ENCODE peak calls at places on chromosomes 3 and 15, in seven cellular contexts. One of them, this sample, is unnamed.

GRCh38 chr3:134366221-134366927 is 7.9 kb downstream of the AMOTL2 start:
- DNase-seq in astrocyte: no peak
- DNase-seq in heart left ventricle: no peak
- DNase-seq in foreskin keratinocyte: no peak
- DNase-seq in cardiac fibroblast: no peak
- DNase-seq in Caco-2: no peak
- DNase-seq in breast epithelium: no peak
- DNase-seq in this sample: no peak

GRCh38 chr3:13022348-13023250 is 50.6 kb downstream of the IQSEC1 start:
- DNase-seq in astrocyte: peak
- DNase-seq in heart left ventricle: peak
- DNase-seq in foreskin keratinocyte: no peak
- DNase-seq in cardiac fibroblast: peak
- DNase-seq in Caco-2: no peak
- DNase-seq in breast epithelium: peak
- DNase-seq in this sample: peak

GRCh38 chr15:75625542-75626347 is at the start of gene SNUPN:
- DNase-seq in astrocyte: peak
- DNase-seq in heart left ventricle: peak
- DNase-seq in foreskin keratinocyte: peak
- DNase-seq in cardiac fibroblast: peak
- DNase-seq in Caco-2: peak
- DNase-seq in breast epithelium: peak
- DNase-seq in this sample: peak

GRCh38 chr15:74790080-74790916 is 8.4 kb downstream of the CSK start:
- DNase-seq in astrocyte: peak
- DNase-seq in heart left ventricle: peak
- DNase-seq in foreskin keratinocyte: no peak
- DNase-seq in cardiac fibroblast: peak
- DNase-seq in Caco-2: no peak
- DNase-seq in breast epithelium: no peak
- DNase-seq in this sample: peak

GRCh38 chr3:55723653-55724406 is 236.7 kb upstream of the WNT5A start:
- DNase-seq in astrocyte: no peak
- DNase-seq in heart left ventricle: no peak
- DNase-seq in foreskin keratinocyte: no peak
- DNase-seq in cardiac fibroblast: no peak
- DNase-seq in Caco-2: no peak
- DNase-seq in breast epithelium: no peak
- DNase-seq in this sample: no peak

GRCh38 chr3:73378207-73378606 is 246.5 kb downstream of the PDZRN3 start:
- DNase-seq in astrocyte: no peak
- DNase-seq in heart left ventricle: no peak
- DNase-seq in foreskin keratinocyte: no peak
- DNase-seq in cardiac fibroblast: no peak
- DNase-seq in Caco-2: no peak
- DNase-seq in breast epithelium: no peak
- DNase-seq in this sample: no peak

GRCh38 chr15:57849332-57849731 is 142.8 kb downstream of the POLR2M start:
- DNase-seq in astrocyte: no peak
- DNase-seq in heart left ventricle: no peak
- DNase-seq in foreskin keratinocyte: peak
- DNase-seq in cardiac fibroblast: no peak
- DNase-seq in Caco-2: no peak
- DNase-seq in breast epithelium: no peak
- DNase-seq in this sample: no peak

GRCh38 chr15:69665641-69666091 is 213.0 kb downstream of the RPLP1 start:
- DNase-seq in astrocyte: no peak
- DNase-seq in heart left ventricle: no peak
- DNase-seq in foreskin keratinocyte: no peak
- DNase-seq in cardiac fibroblast: peak
- DNase-seq in Caco-2: no peak
- DNase-seq in breast epithelium: no peak
- DNase-seq in this sample: no peak

GRCh38 chr15:34847598-34847997 is 52.2 kb upstream of the ACTC1 start:
- DNase-seq in astrocyte: no peak
- DNase-seq in heart left ventricle: no peak
- DNase-seq in foreskin keratinocyte: no peak
- DNase-seq in cardiac fibroblast: peak
- DNase-seq in Caco-2: no peak
- DNase-seq in breast epithelium: no peak
- DNase-seq in this sample: no peak

GRCh38 chr3:132804498-132804897 is 82.3 kb upstream of the NPHP3 start:
- DNase-seq in astrocyte: peak
- DNase-seq in heart left ventricle: no peak
- DNase-seq in foreskin keratinocyte: peak
- DNase-seq in cardiac fibroblast: peak
- DNase-seq in Caco-2: no peak
- DNase-seq in breast epithelium: peak
- DNase-seq in this sample: peak

GRCh38 chr3:132805071-132805470 is 82.9 kb upstream of the NPHP3 start:
- DNase-seq in astrocyte: no peak
- DNase-seq in heart left ventricle: no peak
- DNase-seq in foreskin keratinocyte: no peak
- DNase-seq in cardiac fibroblast: no peak
- DNase-seq in Caco-2: no peak
- DNase-seq in breast epithelium: no peak
- DNase-seq in this sample: no peak

GRCh38 chr3:132800958-132801357 is 78.7 kb upstream of the NPHP3 start:
- DNase-seq in astrocyte: peak
- DNase-seq in heart left ventricle: no peak
- DNase-seq in foreskin keratinocyte: no peak
- DNase-seq in cardiac fibroblast: no peak
- DNase-seq in Caco-2: no peak
- DNase-seq in breast epithelium: no peak
- DNase-seq in this sample: no peak

GRCh38 chr3:132803889-132804288 is 81.7 kb upstream of the NPHP3 start:
- DNase-seq in astrocyte: no peak
- DNase-seq in heart left ventricle: no peak
- DNase-seq in foreskin keratinocyte: no peak
- DNase-seq in cardiac fibroblast: no peak
- DNase-seq in Caco-2: no peak
- DNase-seq in breast epithelium: no peak
- DNase-seq in this sample: no peak
- TF ChIP-seq CTCF in astrocyte: no peak
- TF ChIP-seq CTCF in heart left ventricle: no peak
- TF ChIP-seq CTCF in foreskin keratinocyte: no peak
- TF ChIP-seq CTCF in cardiac fibroblast: no peak
- TF ChIP-seq CTCF in Caco-2: no peak
- TF ChIP-seq CTCF in breast epithelium: no peak
- TF ChIP-seq CTCF in this sample: no peak

GRCh38 chr15:59741274-59741906 is 52.3 kb upstream of the BNIP2 start:
- DNase-seq in astrocyte: no peak
- DNase-seq in heart left ventricle: no peak
- DNase-seq in foreskin keratinocyte: peak
- DNase-seq in cardiac fibroblast: peak
- DNase-seq in Caco-2: peak
- DNase-seq in breast epithelium: no peak
- DNase-seq in this sample: no peak
- TF ChIP-seq CTCF in astrocyte: no peak
- TF ChIP-seq CTCF in heart left ventricle: peak
- TF ChIP-seq CTCF in foreskin keratinocyte: peak
- TF ChIP-seq CTCF in cardiac fibroblast: peak
- TF ChIP-seq CTCF in Caco-2: no peak
- TF ChIP-seq CTCF in breast epithelium: no peak
- TF ChIP-seq CTCF in this sample: no peak

GRCh38 chr15:52794665-52795463 is 4.7 kb upstream of the ONECUT1 start:
- DNase-seq in astrocyte: no peak
- DNase-seq in heart left ventricle: no peak
- DNase-seq in foreskin keratinocyte: no peak
- DNase-seq in cardiac fibroblast: no peak
- DNase-seq in Caco-2: no peak
- DNase-seq in breast epithelium: no peak
- DNase-seq in this sample: no peak
- TF ChIP-seq CTCF in astrocyte: no peak
- TF ChIP-seq CTCF in heart left ventricle: no peak
- TF ChIP-seq CTCF in foreskin keratinocyte: no peak
- TF ChIP-seq CTCF in cardiac fibroblast: no peak
- TF ChIP-seq CTCF in Caco-2: no peak
- TF ChIP-seq CTCF in breast epithelium: no peak
- TF ChIP-seq CTCF in this sample: no peak

GRCh38 chr3:126432901-126433480 is 38.3 kb downstream of the CFAP100 start:
- DNase-seq in astrocyte: no peak
- DNase-seq in heart left ventricle: no peak
- DNase-seq in foreskin keratinocyte: no peak
- DNase-seq in cardiac fibroblast: no peak
- DNase-seq in Caco-2: no peak
- DNase-seq in breast epithelium: no peak
- DNase-seq in this sample: no peak

GRCh38 chr3:126432361-126432760 is 37.7 kb downstream of the CFAP100 start:
- DNase-seq in astrocyte: peak
- DNase-seq in heart left ventricle: no peak
- DNase-seq in foreskin keratinocyte: peak
- DNase-seq in cardiac fibroblast: no peak
- DNase-seq in Caco-2: no peak
- DNase-seq in breast epithelium: no peak
- DNase-seq in this sample: no peak

GRCh38 chr3:126434931-126435411 is 40.3 kb downstream of the CFAP100 start:
- DNase-seq in astrocyte: no peak
- DNase-seq in heart left ventricle: no peak
- DNase-seq in foreskin keratinocyte: no peak
- DNase-seq in cardiac fibroblast: no peak
- DNase-seq in Caco-2: peak
- DNase-seq in breast epithelium: no peak
- DNase-seq in this sample: no peak

GRCh38 chr3:126434264-126434590 is 39.5 kb downstream of the CFAP100 start:
- DNase-seq in astrocyte: no peak
- DNase-seq in heart left ventricle: no peak
- DNase-seq in foreskin keratinocyte: no peak
- DNase-seq in cardiac fibroblast: no peak
- DNase-seq in Caco-2: no peak
- DNase-seq in breast epithelium: no peak
- DNase-seq in this sample: no peak

GRCh38 chr3:126433496-126434263 is 39.0 kb downstream of the CFAP100 start:
- DNase-seq in astrocyte: no peak
- DNase-seq in heart left ventricle: peak
- DNase-seq in foreskin keratinocyte: no peak
- DNase-seq in cardiac fibroblast: no peak
- DNase-seq in Caco-2: peak
- DNase-seq in breast epithelium: peak
- DNase-seq in this sample: no peak
- TF ChIP-seq CTCF in astrocyte: no peak
- TF ChIP-seq CTCF in heart left ventricle: no peak
- TF ChIP-seq CTCF in foreskin keratinocyte: no peak
- TF ChIP-seq CTCF in cardiac fibroblast: no peak
- TF ChIP-seq CTCF in Caco-2: no peak
- TF ChIP-seq CTCF in breast epithelium: no peak
- TF ChIP-seq CTCF in this sample: no peak

DNA sequence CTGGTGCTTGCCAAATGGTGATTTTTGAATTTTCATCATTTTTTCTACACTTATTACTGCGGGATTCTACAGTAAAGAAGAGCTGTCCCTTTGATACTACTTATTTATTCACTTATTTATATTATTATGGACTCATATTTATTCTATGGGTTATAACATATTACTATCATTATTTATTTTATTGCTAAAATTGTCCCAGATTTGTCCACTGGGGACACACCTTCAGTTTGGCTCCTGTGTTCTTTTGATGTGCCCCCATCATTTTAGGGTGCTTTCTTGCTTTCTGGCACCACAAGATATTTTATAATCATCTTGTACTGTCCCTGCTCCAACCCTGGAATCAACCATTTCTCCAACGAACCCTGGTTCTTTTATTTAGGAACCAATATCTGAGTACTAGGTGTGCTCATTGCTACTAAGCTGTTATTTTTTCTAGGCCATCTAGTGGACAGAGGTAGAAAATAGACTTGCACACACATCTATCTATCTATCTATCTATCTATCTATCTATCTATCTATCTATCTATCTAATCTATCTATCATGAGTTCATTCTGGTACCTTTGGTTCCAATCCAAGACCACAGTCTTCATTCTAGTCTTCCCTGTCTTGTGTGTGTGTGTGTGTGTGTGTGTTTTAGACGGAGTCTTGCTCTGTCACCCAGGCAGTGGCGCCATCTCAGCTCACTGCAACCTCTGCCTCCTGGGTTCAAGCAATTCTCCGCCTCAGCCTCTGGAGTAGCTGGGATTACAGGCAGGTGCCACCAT is 16.0 kb downstream of the SLC22A14 start:
- DNase-seq in astrocyte: peak
- DNase-seq in heart left ventricle: no peak
- DNase-seq in foreskin keratinocyte: peak
- DNase-seq in cardiac fibroblast: no peak
- DNase-seq in Caco-2: no peak
- DNase-seq in breast epithelium: no peak
- DNase-seq in this sample: no peak
- TF ChIP-seq CTCF in astrocyte: peak
- TF ChIP-seq CTCF in heart left ventricle: no peak
- TF ChIP-seq CTCF in foreskin keratinocyte: peak
- TF ChIP-seq CTCF in cardiac fibroblast: peak
- TF ChIP-seq CTCF in Caco-2: peak
- TF ChIP-seq CTCF in breast epithelium: peak
- TF ChIP-seq CTCF in this sample: no peak

DNA sequence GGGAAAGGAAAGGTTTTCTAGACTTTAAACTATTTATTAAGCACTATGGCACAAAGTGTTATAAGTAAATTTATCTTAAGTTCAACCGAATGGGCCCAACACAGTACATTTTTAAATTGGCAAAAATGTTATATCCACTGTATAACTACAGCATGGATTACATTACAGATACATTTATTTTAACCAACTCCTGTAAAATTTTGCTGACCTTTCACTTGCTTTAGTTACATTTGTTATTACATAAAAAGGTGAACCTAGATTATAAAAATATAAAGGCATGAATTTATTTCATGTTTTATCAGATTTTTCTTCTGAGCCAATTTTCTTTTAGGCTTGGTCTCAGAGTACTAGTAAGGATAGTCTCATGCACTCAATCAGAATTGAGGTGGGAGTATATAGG is 221.9 kb upstream of the GBE1 start:
- DNase-seq in astrocyte: no peak
- DNase-seq in heart left ventricle: no peak
- DNase-seq in foreskin keratinocyte: no peak
- DNase-seq in cardiac fibroblast: no peak
- DNase-seq in Caco-2: no peak
- DNase-seq in breast epithelium: no peak
- DNase-seq in this sample: no peak
- TF ChIP-seq CTCF in astrocyte: no peak
- TF ChIP-seq CTCF in heart left ventricle: no peak
- TF ChIP-seq CTCF in foreskin keratinocyte: no peak
- TF ChIP-seq CTCF in cardiac fibroblast: no peak
- TF ChIP-seq CTCF in Caco-2: no peak
- TF ChIP-seq CTCF in breast epithelium: no peak
- TF ChIP-seq CTCF in this sample: no peak

GRCh38 chr3:176513604-176514003 is 683.7 kb downstream of the TBL1XR1 start:
- DNase-seq in astrocyte: no peak
- DNase-seq in heart left ventricle: no peak
- DNase-seq in foreskin keratinocyte: no peak
- DNase-seq in cardiac fibroblast: no peak
- DNase-seq in Caco-2: no peak
- DNase-seq in breast epithelium: no peak
- DNase-seq in this sample: peak

GRCh38 chr3:176512037-176512436 is 685.2 kb downstream of the TBL1XR1 start:
- DNase-seq in astrocyte: no peak
- DNase-seq in heart left ventricle: no peak
- DNase-seq in foreskin keratinocyte: no peak
- DNase-seq in cardiac fibroblast: no peak
- DNase-seq in Caco-2: no peak
- DNase-seq in breast epithelium: no peak
- DNase-seq in this sample: no peak

GRCh38 chr3:176510097-176510496 is 687.2 kb downstream of the TBL1XR1 start:
- DNase-seq in astrocyte: no peak
- DNase-seq in heart left ventricle: no peak
- DNase-seq in foreskin keratinocyte: no peak
- DNase-seq in cardiac fibroblast: no peak
- DNase-seq in Caco-2: no peak
- DNase-seq in breast epithelium: no peak
- DNase-seq in this sample: no peak

GRCh38 chr3:176514297-176514696 is 683.0 kb downstream of the TBL1XR1 start:
- DNase-seq in astrocyte: peak
- DNase-seq in heart left ventricle: no peak
- DNase-seq in foreskin keratinocyte: no peak
- DNase-seq in cardiac fibroblast: peak
- DNase-seq in Caco-2: no peak
- DNase-seq in breast epithelium: no peak
- DNase-seq in this sample: no peak
- TF ChIP-seq CTCF in astrocyte: peak
- TF ChIP-seq CTCF in heart left ventricle: peak
- TF ChIP-seq CTCF in foreskin keratinocyte: peak
- TF ChIP-seq CTCF in cardiac fibroblast: peak
- TF ChIP-seq CTCF in Caco-2: peak
- TF ChIP-seq CTCF in breast epithelium: no peak
- TF ChIP-seq CTCF in this sample: no peak